ENCODE peak calls at places on chromosome 22, in six cellular contexts. One of them, this sample, is unnamed. For H3K4me1, the result is how much of the 10 kb centered on the place peaks cover.

GRCh38 chr22:31743871-31744270 is 6.1 kb downstream of the PRR14L start:
- DNase-seq in fibroblast of lung: no peak
- DNase-seq in mucosa of descending colon: no peak
- DNase-seq in neural progenitor cell: no peak
- DNase-seq in cardiac muscle cell: no peak
- DNase-seq in heart right ventricle: no peak
- DNase-seq in this sample: no peak

GRCh38 chr22:39490135-39490798 is 11.8 kb upstream of the MIEF1 start:
- DNase-seq in fibroblast of lung: peak
- DNase-seq in heart right ventricle: peak
- DNase-seq in cardiac muscle cell: peak
- DNase-seq in neural progenitor cell: peak
- DNase-seq in mucosa of descending colon: peak
- DNase-seq in this sample: peak

GRCh38 chr22:39088688-39089032 is 8.4 kb upstream of the APOBEC3H start:
- DNase-seq in heart right ventricle: no peak
- DNase-seq in mucosa of descending colon: peak
- DNase-seq in fibroblast of lung: no peak
- DNase-seq in neural progenitor cell: no peak
- DNase-seq in cardiac muscle cell: no peak
- DNase-seq in this sample: no peak

GRCh38 chr22:47084226-47084625 is 321.8 kb downstream of the TBC1D22A start:
- DNase-seq in fibroblast of lung: no peak
- DNase-seq in cardiac muscle cell: no peak
- DNase-seq in neural progenitor cell: no peak
- DNase-seq in heart right ventricle: no peak
- DNase-seq in mucosa of descending colon: no peak
- DNase-seq in this sample: no peak

GRCh38 chr22:35482311-35482710 is 58.3 kb upstream of the RASD2 start:
- DNase-seq in cardiac muscle cell: no peak
- DNase-seq in neural progenitor cell: no peak
- DNase-seq in mucosa of descending colon: no peak
- DNase-seq in heart right ventricle: no peak
- DNase-seq in fibroblast of lung: no peak
- DNase-seq in this sample: no peak

GRCh38 chr22:38338772-38339379 is 21.6 kb upstream of the CSNK1E start:
- DNase-seq in cardiac muscle cell: no peak
- DNase-seq in heart right ventricle: no peak
- DNase-seq in fibroblast of lung: peak
- DNase-seq in mucosa of descending colon: peak
- DNase-seq in neural progenitor cell: no peak
- DNase-seq in this sample: no peak

GRCh38 chr22:35601743-35602633 is 15.1 kb downstream of the MB start:
- DNase-seq in mucosa of descending colon: no peak
- DNase-seq in heart right ventricle: no peak
- DNase-seq in neural progenitor cell: no peak
- DNase-seq in fibroblast of lung: peak
- DNase-seq in cardiac muscle cell: no peak
- DNase-seq in this sample: peak

GRCh38 chr22:42800731-42801536 is 56.1 kb downstream of the ARFGAP3 start:
- DNase-seq in neural progenitor cell: no peak
- DNase-seq in mucosa of descending colon: no peak
- DNase-seq in heart right ventricle: no peak
- DNase-seq in cardiac muscle cell: no peak
- DNase-seq in fibroblast of lung: no peak
- DNase-seq in this sample: no peak

GRCh38 chr22:22709719-22710445 is 65.5 kb downstream of the GGTLC2 start:
- DNase-seq in fibroblast of lung: no peak
- DNase-seq in mucosa of descending colon: no peak
- DNase-seq in neural progenitor cell: peak
- DNase-seq in cardiac muscle cell: no peak
- DNase-seq in heart right ventricle: no peak
- DNase-seq in this sample: no peak

GRCh38 chr22:20552913-20553401 is 45.5 kb downstream of the MED15 start:
- DNase-seq in cardiac muscle cell: no peak
- DNase-seq in heart right ventricle: peak
- DNase-seq in fibroblast of lung: peak
- DNase-seq in neural progenitor cell: no peak
- DNase-seq in mucosa of descending colon: no peak
- DNase-seq in this sample: no peak

GRCh38 chr22:20552450-20552894 is 45.1 kb downstream of the MED15 start:
- DNase-seq in cardiac muscle cell: no peak
- DNase-seq in mucosa of descending colon: peak
- DNase-seq in fibroblast of lung: peak
- DNase-seq in neural progenitor cell: no peak
- DNase-seq in heart right ventricle: peak
- DNase-seq in this sample: no peak

GRCh38 chr22:20551805-20552449 is 44.5 kb downstream of the MED15 start:
- DNase-seq in fibroblast of lung: no peak
- DNase-seq in neural progenitor cell: no peak
- DNase-seq in cardiac muscle cell: no peak
- DNase-seq in heart right ventricle: peak
- DNase-seq in mucosa of descending colon: no peak
- DNase-seq in this sample: no peak

GRCh38 chr22:20554824-20555223 is 47.4 kb downstream of the MED15 start:
- DNase-seq in cardiac muscle cell: no peak
- DNase-seq in mucosa of descending colon: no peak
- DNase-seq in neural progenitor cell: no peak
- DNase-seq in heart right ventricle: no peak
- DNase-seq in fibroblast of lung: no peak
- DNase-seq in this sample: no peak

GRCh38 chr22:20553947-20554741 is 46.7 kb downstream of the MED15 start:
- DNase-seq in neural progenitor cell: no peak
- DNase-seq in cardiac muscle cell: no peak
- DNase-seq in mucosa of descending colon: no peak
- DNase-seq in fibroblast of lung: no peak
- DNase-seq in heart right ventricle: no peak
- DNase-seq in this sample: no peak
- TF ChIP-seq CTCF in neural progenitor cell: no peak
- TF ChIP-seq CTCF in cardiac muscle cell: no peak
- TF ChIP-seq CTCF in mucosa of descending colon: no peak
- TF ChIP-seq CTCF in fibroblast of lung: no peak
- TF ChIP-seq CTCF in heart right ventricle: no peak
- TF ChIP-seq CTCF in this sample: no peak

DNA sequence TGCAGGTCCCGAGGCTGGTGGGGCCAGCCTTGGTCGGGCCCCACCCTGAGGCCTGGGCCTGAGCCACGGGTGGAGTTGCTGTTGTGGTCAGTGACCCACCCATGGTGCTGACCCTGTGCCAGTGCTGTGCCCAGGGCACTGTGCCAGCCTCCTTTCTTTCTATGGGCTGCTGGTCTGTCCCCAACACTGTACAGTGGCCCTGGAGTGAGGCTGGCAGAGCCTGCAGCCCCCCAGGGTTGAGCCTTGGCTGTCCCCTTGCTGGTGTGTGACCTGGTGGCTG is 1235.7 kb downstream of the BRD1 start:
- DNase-seq in neural progenitor cell: no peak
- DNase-seq in fibroblast of lung: no peak
- DNase-seq in heart right ventricle: no peak
- DNase-seq in mucosa of descending colon: no peak
- DNase-seq in cardiac muscle cell: no peak
- DNase-seq in this sample: no peak
- H3K4me1 ChIP-seq in neural progenitor cell: under half
- H3K4me1 ChIP-seq in fibroblast of lung: under half
- H3K4me1 ChIP-seq in heart right ventricle: under half
- H3K4me1 ChIP-seq in mucosa of descending colon: under half
- H3K4me1 ChIP-seq in cardiac muscle cell: under half
- H3K4me1 ChIP-seq in this sample: under half

GRCh38 chr22:50517495-50518260 is 7.7 kb downstream of the SCO2 start:
- DNase-seq in cardiac muscle cell: no peak
- DNase-seq in neural progenitor cell: no peak
- DNase-seq in heart right ventricle: no peak
- DNase-seq in mucosa of descending colon: no peak
- DNase-seq in fibroblast of lung: no peak
- DNase-seq in this sample: no peak

GRCh38 chr22:50516068-50516467 is 8.0 kb downstream of the NCAPH2 start:
- DNase-seq in mucosa of descending colon: no peak
- DNase-seq in fibroblast of lung: no peak
- DNase-seq in cardiac muscle cell: no peak
- DNase-seq in heart right ventricle: no peak
- DNase-seq in neural progenitor cell: no peak
- DNase-seq in this sample: no peak

GRCh38 chr22:50519151-50519550 is 6.2 kb downstream of the SCO2 start:
- DNase-seq in mucosa of descending colon: no peak
- DNase-seq in heart right ventricle: no peak
- DNase-seq in fibroblast of lung: no peak
- DNase-seq in cardiac muscle cell: no peak
- DNase-seq in neural progenitor cell: no peak
- DNase-seq in this sample: no peak

GRCh38 chr22:50518628-50519027 is 6.8 kb downstream of the SCO2 start:
- DNase-seq in heart right ventricle: no peak
- DNase-seq in neural progenitor cell: no peak
- DNase-seq in mucosa of descending colon: no peak
- DNase-seq in cardiac muscle cell: no peak
- DNase-seq in fibroblast of lung: no peak
- DNase-seq in this sample: no peak

DNA sequence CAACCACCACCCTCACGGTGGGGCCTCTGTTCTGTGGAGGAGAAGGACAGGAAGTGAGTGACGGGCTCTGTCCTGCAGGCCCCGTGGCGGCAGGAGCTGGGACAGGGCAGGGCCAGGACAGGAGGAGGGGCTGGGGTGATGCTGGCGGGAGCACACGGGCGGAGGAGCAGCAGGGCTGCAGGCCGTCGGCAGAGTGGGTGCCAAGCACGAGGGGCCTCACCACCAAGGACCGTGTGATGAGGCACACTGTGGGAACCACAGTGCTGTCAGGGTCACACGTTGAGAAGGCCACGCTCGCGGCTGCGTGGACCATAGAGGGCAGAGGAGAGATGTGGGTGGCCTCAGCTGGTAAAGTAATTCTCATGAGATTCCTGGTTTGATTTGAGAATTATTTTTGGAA is 8.5 kb downstream of the SCO2 start:
- DNase-seq in fibroblast of lung: no peak
- DNase-seq in mucosa of descending colon: no peak
- DNase-seq in cardiac muscle cell: no peak
- DNase-seq in heart right ventricle: no peak
- DNase-seq in neural progenitor cell: no peak
- DNase-seq in this sample: no peak
- TF ChIP-seq CTCF in fibroblast of lung: no peak
- TF ChIP-seq CTCF in mucosa of descending colon: no peak
- TF ChIP-seq CTCF in cardiac muscle cell: no peak
- TF ChIP-seq CTCF in heart right ventricle: no peak
- TF ChIP-seq CTCF in neural progenitor cell: no peak
- TF ChIP-seq CTCF in this sample: no peak

DNA sequence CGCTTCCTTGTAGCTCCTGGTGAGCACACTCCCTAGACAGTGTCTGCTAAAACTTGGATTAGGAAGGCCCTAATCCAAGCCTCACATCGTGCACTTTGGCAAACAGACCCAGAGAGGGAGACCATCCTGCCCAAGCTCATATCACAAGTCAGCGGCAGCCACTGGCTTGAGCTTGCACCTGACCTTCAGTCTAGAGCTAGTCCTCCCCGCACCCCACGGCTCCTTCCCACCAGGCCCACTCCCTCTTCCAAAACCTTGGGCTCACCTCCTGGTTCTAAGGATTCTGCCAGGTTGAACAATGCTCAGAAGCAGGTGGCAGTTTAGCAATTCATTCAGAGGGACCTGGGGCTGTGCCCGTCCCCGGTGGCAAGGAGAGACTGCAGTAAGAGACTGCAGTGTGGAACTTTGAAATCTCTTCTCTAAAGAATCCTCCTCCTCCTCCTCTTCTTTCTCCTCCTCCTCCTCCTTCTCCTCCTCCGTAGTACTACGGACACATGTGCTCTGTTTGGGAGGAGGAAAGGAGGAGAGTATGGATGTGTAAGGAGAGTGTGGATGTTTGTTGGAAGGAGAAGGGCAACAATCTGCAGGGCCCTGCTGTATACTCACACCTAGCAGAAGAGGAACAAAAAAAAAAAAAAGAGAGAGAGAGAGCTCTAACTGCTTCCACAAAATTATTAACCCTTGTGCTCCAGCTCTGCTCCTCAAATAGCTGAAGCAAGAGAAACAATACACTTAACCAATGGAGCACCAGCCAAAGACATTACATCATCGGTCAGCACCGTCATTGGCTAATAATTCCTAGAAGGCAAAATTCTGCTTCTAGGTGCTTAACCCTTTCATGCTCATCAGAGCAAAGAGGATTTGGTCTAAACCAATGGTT is 6.0 kb downstream of the SYN3 start:
- DNase-seq in mucosa of descending colon: no peak
- DNase-seq in heart right ventricle: no peak
- DNase-seq in cardiac muscle cell: peak
- DNase-seq in fibroblast of lung: no peak
- DNase-seq in neural progenitor cell: peak
- DNase-seq in this sample: no peak
- H3K4me1 ChIP-seq in mucosa of descending colon: under half
- H3K4me1 ChIP-seq in heart right ventricle: under half
- H3K4me1 ChIP-seq in cardiac muscle cell: under half
- H3K4me1 ChIP-seq in fibroblast of lung: under half
- H3K4me1 ChIP-seq in neural progenitor cell: under half
- H3K4me1 ChIP-seq in this sample: under half

DNA sequence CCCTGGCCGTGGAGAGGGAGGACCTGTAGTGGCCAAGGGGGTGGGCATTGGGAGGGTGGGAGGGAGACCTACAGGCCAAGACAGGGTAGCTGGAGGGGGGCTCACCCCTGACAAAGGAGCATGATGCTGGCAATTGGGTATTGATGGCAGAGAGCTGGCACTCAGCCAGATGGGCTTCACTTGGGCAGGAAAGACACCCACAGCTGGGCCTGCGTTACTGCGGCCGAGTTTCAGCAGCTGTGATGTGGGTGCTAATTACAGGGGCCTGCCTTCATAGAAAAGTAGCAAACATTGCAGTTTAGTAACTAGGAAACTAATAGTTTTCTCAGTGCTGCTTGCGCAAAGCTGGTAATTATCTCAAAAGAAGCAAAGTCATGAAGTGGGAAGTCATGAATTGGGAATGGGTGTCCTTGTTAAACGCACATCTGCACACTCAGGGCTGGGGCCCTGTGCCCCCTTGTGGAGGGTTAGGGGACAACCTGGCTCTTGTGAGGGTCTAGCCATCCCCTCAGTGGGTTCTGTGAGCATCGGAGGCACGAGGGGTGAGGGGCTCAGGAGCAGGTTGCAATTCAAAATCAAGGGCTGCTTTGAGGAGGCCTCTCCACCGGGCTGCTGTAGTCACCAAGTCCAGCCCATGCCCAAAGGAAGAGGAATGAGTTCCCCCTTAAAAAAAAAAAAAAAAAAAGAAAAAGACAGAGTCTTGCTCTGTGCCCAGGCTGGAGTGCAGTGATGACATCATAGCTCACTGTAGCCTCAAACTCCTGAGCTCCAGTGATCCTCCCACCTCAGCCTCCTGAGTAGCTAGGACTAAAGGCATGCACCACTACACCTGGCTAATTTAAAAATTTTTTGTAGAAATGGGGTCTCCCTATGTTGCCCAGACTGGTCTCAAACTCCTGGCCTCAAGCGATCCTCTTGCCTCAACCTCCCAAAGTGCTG is 24.4 kb upstream of the TXNRD2 start:
- DNase-seq in heart right ventricle: no peak
- DNase-seq in neural progenitor cell: peak
- DNase-seq in fibroblast of lung: no peak
- DNase-seq in mucosa of descending colon: no peak
- DNase-seq in cardiac muscle cell: no peak
- DNase-seq in this sample: no peak
- TF ChIP-seq CTCF in heart right ventricle: no peak
- TF ChIP-seq CTCF in neural progenitor cell: peak
- TF ChIP-seq CTCF in fibroblast of lung: peak
- TF ChIP-seq CTCF in mucosa of descending colon: no peak
- TF ChIP-seq CTCF in cardiac muscle cell: peak
- TF ChIP-seq CTCF in this sample: peak

GRCh38 chr22:33570110-33570509 is 350.2 kb downstream of the LARGE1 start:
- DNase-seq in neural progenitor cell: no peak
- DNase-seq in cardiac muscle cell: no peak
- DNase-seq in mucosa of descending colon: no peak
- DNase-seq in heart right ventricle: no peak
- DNase-seq in fibroblast of lung: no peak
- DNase-seq in this sample: no peak
- H3K4me1 ChIP-seq in neural progenitor cell: under half
- H3K4me1 ChIP-seq in cardiac muscle cell: under half
- H3K4me1 ChIP-seq in mucosa of descending colon: under half
- H3K4me1 ChIP-seq in heart right ventricle: under half
- H3K4me1 ChIP-seq in fibroblast of lung: under half
- H3K4me1 ChIP-seq in this sample: under half

This sample was measured in astrocyte.